ENCODE peak calls at places on chromosomes 2 and 18, in four cellular contexts. M is GM04504, B is OCI-M1, R is T-helper 1 cell. P is an unnamed sample.
A peak's percentile ranks its signal among the peaks of the same experiment; 100 is the strongest.

GRCh38 chr18:10015941-10016819 is 102.4 kb downstream of the VAPA start:
- DNase-seq in R (no peak), B (no peak), M (peak; percentile 96), P (peak; percentile 96)

GRCh38 chr2:42009657-42010580 is 37.9 kb upstream of the PKDCC start:
- DNase-seq in R (no peak), B (no peak), M (no peak), P (no peak)

GRCh38 chr2:227655454-227655853 is 11.2 kb upstream of the SCYGR5 start:
- DNase-seq in B (peak; percentile 12), M (peak; percentile 71), R (no peak), P (peak; percentile 69)

GRCh38 chr2:216139884-216140283 is 30.7 kb downstream of the XRCC5 start:
- DNase-seq in R (peak; percentile 10), B (peak; percentile 25), M (no peak), P (no peak)

GRCh38 chr2:74834806-74835755 is 1.2 kb downstream of the HK2 start:
- DNase-seq in B (peak; percentile 64), M (no peak), R (peak; percentile 51), P (no peak)

GRCh38 chr2:106011993-106012392 is 182.1 kb downstream of the UXS1 start:
- DNase-seq in R (no peak), M (no peak), B (no peak), P (no peak)

GRCh38 chr18:23380001-23380550 is 73.0 kb upstream of the RIOK3 start:
- DNase-seq in M (no peak), B (no peak), R (no peak), P (no peak)

GRCh38 chr2:106304612-106305184 is 110.6 kb upstream of the UXS1 start:
- DNase-seq in M (no peak), B (no peak), R (no peak), P (no peak)

GRCh38 chr2:112153179-112153490 is 14.9 kb downstream of the FBLN7 start:
- DNase-seq in B (no peak), M (peak; percentile 95), R (no peak), P (peak; percentile 97)

GRCh38 chr2:67706082-67706481 is 308.9 kb downstream of the ETAA1 start:
- DNase-seq in B (no peak), M (no peak), R (no peak), P (no peak)

GRCh38 chr2:98569915-98570314 is 38.4 kb downstream of the COA5 start:
- DNase-seq in M (no peak), B (no peak), R (no peak), P (no peak)

GRCh38 chr2:19356545-19357382 is 1.7 kb downstream of the OSR1 start:
- DNase-seq in B (no peak), R (no peak), M (no peak), P (no peak)

GRCh38 chr2:10778724-10779115 is 33.9 kb downstream of the PDIA6 start:
- DNase-seq in M (no peak), R (no peak), B (no peak), P (no peak)

GRCh38 chr2:223169830-223170605 is 118.0 kb downstream of the KCNE4 start:
- DNase-seq in M (no peak), R (no peak), B (no peak), P (no peak)

GRCh38 chr18:8469793-8470192 is 139.4 kb upstream of the RAB12 start:
- DNase-seq in B (no peak), M (peak; percentile 22), R (no peak), P (peak; percentile 26)

GRCh38 chr2:72386288-72386687 is 238.6 kb upstream of the CYP26B1 start:
- DNase-seq in R (no peak), M (no peak), B (no peak), P (no peak)

GRCh38 chr2:18399601-18400000 is 160.9 kb downstream of the RDH14 start:
- DNase-seq in M (no peak), R (no peak), B (no peak), P (no peak)

GRCh38 chr2:58913082-58913726 is 672.1 kb upstream of the FANCL start:
- DNase-seq in R (no peak), B (no peak), M (no peak), P (no peak)

GRCh38 chr2:75606851-75607798 is 39.5 kb upstream of the MRPL19 start:
- DNase-seq in R (no peak), B (no peak), M (peak; percentile 77), P (no peak)

GRCh38 chr2:206361407-206362045 is 81.8 kb upstream of the ADAM23 start:
- DNase-seq in B (no peak), M (no peak), R (no peak), P (no peak)

GRCh38 chr2:56464613-56465012 is 280.8 kb downstream of the CCDC85A start:
- DNase-seq in M (peak; percentile 31), B (peak; percentile 54), R (no peak), P (no peak)

GRCh38 chr18:3151379-3152264 is 68.1 kb downstream of the MYOM1 start:
- DNase-seq in M (no peak), R (no peak), B (peak; percentile 75), P (no peak)